ENCODE peak calls at places on chromosomes 1 and 21, in six cellular contexts. C is heart left ventricle, S is left ventricle myocardium inferior, N is IMR-90, E is fibroblast of lung, X is Panc1. R is an unnamed sample. For H3K4me1, the result is how much of the 10 kb centered on the place peaks cover.

GRCh38 chr1:241485554-241485992 is 34.0 kb downstream of the FH start:
- DNase-seq in C (no peak), S (no peak), N (peak), E (peak), X (no peak), R (no peak)

GRCh38 chr1:183685112-183685713 is 32.1 kb upstream of the APOBEC4 start:
- DNase-seq in C (no peak), S (no peak), N (peak), E (peak), X (peak), R (peak)

GRCh38 chr1:178408869-178409268 is 87.9 kb downstream of the CLEC20A start:
- DNase-seq in C (no peak), S (no peak), N (peak), E (no peak), X (no peak), R (no peak)

GRCh38 chr21:45078371-45078770 is 4.0 kb downstream of the ADARB1 start:
- DNase-seq in C (no peak), S (no peak), N (no peak), E (no peak), X (no peak), R (no peak)

GRCh38 chr1:217117973-217118465 is 394.8 kb upstream of the ESRRG start:
- DNase-seq in C (no peak), S (no peak), N (no peak), E (no peak), X (no peak), R (no peak)

GRCh38 chr1:232149302-232150201 is 480.4 kb downstream of the SIPA1L2 start:
- DNase-seq in C (no peak), S (no peak), N (peak), E (peak), X (peak), R (no peak)

GRCh38 chr1:45862008-45862407 is 58.6 kb downstream of the MAST2 start:
- DNase-seq in C (no peak), S (no peak), N (no peak), E (no peak), X (no peak), R (no peak)

GRCh38 chr1:158930504-158930903 is 848 bp upstream of the PYHIN1 start:
- DNase-seq in C (no peak), S (no peak), N (no peak), E (no peak), X (no peak), R (no peak)

GRCh38 chr1:231357831-231358354 is 19.8 kb downstream of the SPRTN start:
- DNase-seq in C (no peak), S (no peak), N (peak), E (peak), X (peak), R (peak)

GRCh38 chr1:34685225-34685624 is 69.6 kb upstream of the GJB5 start:
- DNase-seq in C (no peak), S (no peak), N (no peak), E (no peak), X (no peak), R (no peak)

GRCh38 chr21:28952686-28953085 is 40.0 kb downstream of the LTN1 start:
- DNase-seq in C (no peak), S (no peak), N (peak), E (no peak), X (no peak), R (no peak)
- H3K4me1 ChIP-seq in C (under half), S (under half), N (under half), E (under half), X (under half), R (under half)

DNA sequence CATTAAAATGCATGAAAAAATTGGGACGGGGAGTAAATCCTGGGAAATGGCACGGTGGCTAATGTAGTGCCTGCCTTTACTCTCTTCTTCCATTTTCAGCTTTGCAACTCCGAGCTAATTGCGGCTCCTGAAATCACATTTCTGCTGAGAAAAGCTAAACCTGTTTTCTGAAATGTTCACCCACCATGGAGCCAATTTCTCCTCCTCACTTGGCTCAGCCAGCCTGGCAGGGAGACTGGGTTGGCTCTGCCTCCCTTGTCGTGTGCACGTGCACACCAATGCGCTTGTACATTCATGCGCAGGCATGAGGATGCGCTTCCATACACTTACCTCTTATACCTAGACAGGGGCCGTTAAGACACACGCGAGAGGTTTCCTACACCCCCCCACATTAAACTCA is 165.4 kb downstream of the PLXNA2 start:
- DNase-seq in C (no peak), S (no peak), N (no peak), E (no peak), X (no peak), R (no peak)
- TF ChIP-seq CTCF in C (no peak), S (no peak), N (no peak), E (no peak), X (no peak), R (no peak)

DNA sequence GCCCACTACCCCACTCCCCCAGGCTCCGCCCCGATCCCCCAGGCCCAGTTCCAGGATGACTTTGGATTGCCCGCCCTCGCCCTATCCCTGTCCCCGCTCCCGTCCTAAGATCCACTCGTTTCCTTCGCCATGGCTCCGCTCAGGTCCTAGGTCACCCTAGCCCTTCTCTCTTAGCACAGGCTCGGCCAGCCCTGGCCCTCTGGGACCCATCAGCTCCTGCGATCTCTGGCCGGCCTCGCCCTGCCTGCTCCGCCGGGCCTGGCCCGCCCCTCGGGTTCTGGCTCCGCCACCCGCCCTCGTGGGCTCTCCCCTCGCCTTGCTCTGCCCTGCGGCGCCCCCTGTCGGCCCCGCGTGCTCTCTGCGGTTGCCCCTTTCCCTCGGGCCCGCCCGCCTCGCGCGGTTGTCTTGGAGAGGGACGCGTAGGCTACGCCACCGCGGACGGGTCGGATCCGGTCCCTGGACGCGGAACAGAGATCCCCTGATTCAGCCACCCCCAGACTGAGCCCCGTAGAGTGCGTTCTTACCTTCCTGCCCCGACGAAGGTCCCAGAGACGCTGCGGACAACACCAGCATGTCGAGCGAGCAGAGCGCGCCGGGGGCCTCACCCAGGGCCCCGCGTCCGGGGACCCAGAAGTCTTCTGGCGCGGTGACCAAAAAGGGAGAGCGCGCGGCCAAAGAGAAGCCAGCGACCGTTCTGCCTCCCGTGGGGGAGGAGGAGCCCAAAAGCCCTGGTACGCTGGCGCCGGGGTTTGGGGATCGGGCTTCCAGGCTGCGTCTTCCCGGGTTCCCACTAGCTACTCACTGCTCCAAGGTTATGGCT is at the start of gene LRRC71:
- DNase-seq in C (peak), S (peak), N (peak), E (peak), X (no peak), R (peak)
- H3K4me3 ChIP-seq in C (peak), S (peak), N (peak), E (peak), X (peak), R (peak)

DNA sequence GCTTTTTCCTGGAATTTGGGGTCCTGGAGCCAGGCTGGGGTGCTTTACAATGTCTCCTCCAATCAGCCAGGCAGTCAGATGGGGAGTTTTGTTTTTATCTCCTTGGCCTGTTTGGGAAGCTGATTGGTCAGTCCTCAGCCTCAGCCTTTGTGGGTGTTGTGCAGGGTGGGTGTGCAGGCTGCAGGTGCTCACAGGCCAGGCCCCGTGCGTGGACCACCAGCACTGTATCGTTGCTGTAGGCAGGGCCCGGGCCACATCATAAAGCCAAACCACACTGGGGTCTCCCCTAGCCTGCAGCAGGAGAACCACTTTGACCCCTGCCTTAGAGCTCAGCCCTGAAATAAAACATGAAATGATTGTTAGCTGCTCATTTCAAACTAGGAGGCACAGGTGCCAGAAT is 8.6 kb downstream of the PRDM16 start:
- DNase-seq in C (no peak), S (no peak), N (no peak), E (no peak), X (no peak), R (no peak)
- H3K4me1 ChIP-seq in C (half or more), S (half or more), N (under half), E (under half), X (under half), R (under half)

DNA sequence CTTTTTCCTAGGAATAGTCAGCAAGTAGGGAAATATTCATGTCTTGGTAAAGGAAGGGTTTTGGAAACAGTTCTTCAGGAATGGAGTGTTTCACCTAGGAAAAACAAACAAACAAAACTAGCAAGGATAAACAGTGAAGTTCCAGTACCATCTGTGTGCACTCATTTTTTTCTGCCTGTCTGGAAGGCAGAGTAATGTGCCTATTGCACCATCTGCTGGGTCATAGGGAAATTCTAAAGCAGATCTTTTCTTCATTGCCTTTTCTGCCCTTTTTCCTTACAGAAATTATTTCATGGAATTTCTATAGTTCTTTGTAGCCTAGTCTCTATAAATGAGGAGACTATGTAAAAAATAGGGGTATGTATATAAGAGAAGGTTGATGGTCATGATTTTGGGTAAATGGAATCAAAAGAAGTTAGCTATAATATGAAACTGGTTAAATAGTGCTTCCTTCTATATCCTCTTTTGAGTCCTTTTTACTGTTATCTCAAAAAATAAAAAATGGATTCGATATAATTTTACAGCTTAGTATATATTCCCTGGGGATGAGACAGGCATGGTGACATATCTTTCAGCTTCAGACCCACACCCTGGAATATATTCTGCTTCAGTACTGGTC is 3.4 kb upstream of the HRNR start:
- DNase-seq in C (no peak), S (no peak), N (peak), E (peak), X (no peak), R (no peak)
- TF ChIP-seq CTCF in C (no peak), S (peak), N (no peak), E (no peak), X (peak), R (no peak)

GRCh38 chr1:121587230-121587569 is 402.4 kb downstream of the SRGAP2C start:
- DNase-seq in C (no peak), S (no peak), N (no peak), E (no peak), X (no peak), R (no peak)

GRCh38 chr1:121587777-121588176 is 403.0 kb downstream of the SRGAP2C start:
- DNase-seq in C (no peak), S (no peak), N (no peak), E (no peak), X (peak), R (no peak)

DNA sequence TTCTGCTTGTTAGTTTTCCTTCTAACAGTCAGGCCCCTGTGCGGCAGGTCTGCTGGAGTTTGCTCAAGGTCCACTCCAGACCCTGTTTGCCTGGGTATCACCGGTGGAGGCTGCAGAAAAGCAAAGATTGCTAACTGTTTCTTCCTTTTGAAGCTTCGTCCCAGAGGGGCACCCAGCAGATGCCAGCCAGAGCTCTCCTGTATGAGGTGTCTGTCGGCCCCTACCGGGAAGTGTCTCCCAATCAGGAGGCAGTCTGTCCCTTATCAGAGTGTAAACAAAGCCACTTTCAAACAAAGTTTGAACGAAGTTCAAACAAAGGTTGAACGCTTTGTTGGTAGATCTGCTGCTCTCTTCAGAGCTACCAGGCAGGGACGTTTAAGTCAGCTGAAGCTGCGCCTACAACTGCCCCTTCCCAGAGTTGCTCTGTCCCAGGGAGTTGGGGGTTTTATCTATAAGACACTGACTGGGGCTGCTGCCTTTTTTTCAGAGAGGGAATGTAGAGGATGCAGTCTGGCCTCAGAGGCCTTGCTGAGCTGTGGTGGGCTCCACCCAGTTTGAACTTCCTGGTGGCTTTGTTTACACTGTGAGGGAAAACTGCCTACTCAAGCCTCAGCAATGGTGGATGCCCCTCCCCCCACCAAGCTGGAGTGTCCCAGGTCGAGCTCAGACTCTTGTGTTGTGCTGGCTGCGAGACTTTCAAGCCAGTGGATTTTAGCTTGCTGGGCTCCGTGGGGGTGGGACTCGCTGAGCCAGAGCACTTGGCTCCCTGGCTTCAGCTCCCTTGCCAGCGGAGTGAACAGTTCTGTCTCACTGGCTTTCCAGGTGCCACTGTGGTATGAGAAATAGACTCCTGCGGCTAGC is 401.8 kb downstream of the SRGAP2C start:
- DNase-seq in C (peak), S (no peak), N (no peak), E (no peak), X (no peak), R (no peak)
- H3K4me3 ChIP-seq in C (no peak), S (no peak), N (no peak), E (no peak), X (no peak), R (no peak)

R was measured in testis.